ENCODE peak calls at places on chromosomes 3 and 15, in five cellular contexts. One of them, this sample, is unnamed.

GRCh38 chr15:62027916-62028315 is 32.3 kb downstream of the VPS13C start:
- DNase-seq in NCI-H1105 treated with DMSO at 0.1 percent for 48 hours: no peak
- DNase-seq in lung: no peak
- DNase-seq in ecto neural progenitor cell: no peak
- DNase-seq in A549: no peak
- DNase-seq in this sample: no peak

GRCh38 chr3:145903472-145904013 is 257.4 kb downstream of the PLOD2 start:
- DNase-seq in NCI-H1105 treated with DMSO at 0.1 percent for 48 hours: no peak
- DNase-seq in lung: no peak
- DNase-seq in ecto neural progenitor cell: no peak
- DNase-seq in A549: no peak
- DNase-seq in this sample: no peak

GRCh38 chr3:129415378-129415777 is 13.1 kb downstream of the EFCAB12 start:
- DNase-seq in NCI-H1105 treated with DMSO at 0.1 percent for 48 hours: no peak
- DNase-seq in lung: no peak
- DNase-seq in ecto neural progenitor cell: no peak
- DNase-seq in A549: no peak
- DNase-seq in this sample: no peak

GRCh38 chr3:10344147-10344943 is 23.4 kb upstream of the SEC13 start:
- DNase-seq in NCI-H1105 treated with DMSO at 0.1 percent for 48 hours: peak; percentile 21
- DNase-seq in lung: no peak
- DNase-seq in ecto neural progenitor cell: peak; percentile 77
- DNase-seq in A549: peak; percentile 63
- DNase-seq in this sample: peak; percentile 38

GRCh38 chr15:60928210-60928609 is 300.9 kb downstream of the RORA start:
- DNase-seq in NCI-H1105 treated with DMSO at 0.1 percent for 48 hours: no peak
- DNase-seq in lung: no peak
- DNase-seq in ecto neural progenitor cell: no peak
- DNase-seq in A549: no peak
- DNase-seq in this sample: no peak

GRCh38 chr3:136070334-136070733 is 104.8 kb downstream of the PPP2R3A start:
- DNase-seq in NCI-H1105 treated with DMSO at 0.1 percent for 48 hours: no peak
- DNase-seq in lung: no peak
- DNase-seq in ecto neural progenitor cell: no peak
- DNase-seq in A549: no peak
- DNase-seq in this sample: no peak

GRCh38 chr15:72312605-72313447 is 7.1 kb downstream of the CELF6 start:
- DNase-seq in NCI-H1105 treated with DMSO at 0.1 percent for 48 hours: peak; percentile 76
- DNase-seq in lung: peak; percentile 60
- DNase-seq in ecto neural progenitor cell: peak; percentile 76
- DNase-seq in A549: peak; percentile 97
- DNase-seq in this sample: peak; percentile 48

GRCh38 chr15:98960555-98961050 is 47.0 kb downstream of the PGPEP1L start:
- DNase-seq in NCI-H1105 treated with DMSO at 0.1 percent for 48 hours: no peak
- DNase-seq in lung: no peak
- DNase-seq in ecto neural progenitor cell: no peak
- DNase-seq in A549: no peak
- DNase-seq in this sample: no peak

GRCh38 chr3:188914556-188914955 is 257.2 kb upstream of the TPRG1 start:
- DNase-seq in NCI-H1105 treated with DMSO at 0.1 percent for 48 hours: no peak
- DNase-seq in lung: no peak
- DNase-seq in ecto neural progenitor cell: no peak
- DNase-seq in A549: no peak
- DNase-seq in this sample: no peak

GRCh38 chr15:90690585-90690984 is 26.6 kb upstream of the BLM start:
- DNase-seq in NCI-H1105 treated with DMSO at 0.1 percent for 48 hours: no peak
- DNase-seq in lung: no peak
- DNase-seq in ecto neural progenitor cell: no peak
- DNase-seq in A549: no peak
- DNase-seq in this sample: no peak

GRCh38 chr3:178072391-178072790 is 463.8 kb upstream of the KCNMB2 start:
- DNase-seq in NCI-H1105 treated with DMSO at 0.1 percent for 48 hours: no peak
- DNase-seq in lung: no peak
- DNase-seq in ecto neural progenitor cell: no peak
- DNase-seq in A549: no peak
- DNase-seq in this sample: no peak

GRCh38 chr15:65377105-65377975 is 462 bp downstream of the IGDCC3 start:
- DNase-seq in NCI-H1105 treated with DMSO at 0.1 percent for 48 hours: peak; percentile 36
- DNase-seq in lung: no peak
- DNase-seq in ecto neural progenitor cell: peak; percentile 79
- DNase-seq in A549: peak; percentile 61
- DNase-seq in this sample: no peak

GRCh38 chr3:46662771-46663551 is 30.5 kb downstream of the ALS2CL start:
- DNase-seq in NCI-H1105 treated with DMSO at 0.1 percent for 48 hours: peak; percentile 6
- DNase-seq in lung: no peak
- DNase-seq in ecto neural progenitor cell: peak; percentile 44
- DNase-seq in A549: no peak
- DNase-seq in this sample: no peak

GRCh38 chr3:13346481-13347389 is 73.4 kb downstream of the NUP210 start:
- DNase-seq in NCI-H1105 treated with DMSO at 0.1 percent for 48 hours: no peak
- DNase-seq in lung: no peak
- DNase-seq in ecto neural progenitor cell: peak; percentile 60
- DNase-seq in A549: no peak
- DNase-seq in this sample: peak; percentile 82

GRCh38 chr3:96361241-96361640 is 453.2 kb upstream of the EPHA6 start:
- DNase-seq in NCI-H1105 treated with DMSO at 0.1 percent for 48 hours: no peak
- DNase-seq in lung: no peak
- DNase-seq in ecto neural progenitor cell: no peak
- DNase-seq in A549: no peak
- DNase-seq in this sample: no peak

GRCh38 chr15:67794832-67795574 is 30.3 kb upstream of the SKOR1 start:
- DNase-seq in NCI-H1105 treated with DMSO at 0.1 percent for 48 hours: no peak
- DNase-seq in lung: no peak
- DNase-seq in ecto neural progenitor cell: no peak
- DNase-seq in A549: no peak
- DNase-seq in this sample: no peak

GRCh38 chr3:186487819-186488218 is 56.4 kb downstream of the CRYGS start:
- DNase-seq in NCI-H1105 treated with DMSO at 0.1 percent for 48 hours: no peak
- DNase-seq in lung: no peak
- DNase-seq in ecto neural progenitor cell: no peak
- DNase-seq in A549: no peak
- DNase-seq in this sample: no peak

GRCh38 chr3:30954431-30954830 is 60.0 kb upstream of the GADL1 start:
- DNase-seq in NCI-H1105 treated with DMSO at 0.1 percent for 48 hours: no peak
- DNase-seq in lung: no peak
- DNase-seq in ecto neural progenitor cell: no peak
- DNase-seq in A549: no peak
- DNase-seq in this sample: no peak

This sample was measured in central memory CD4-positive, alpha-beta T cell.